ENCODE peak calls at places on chromosomes 5 and 9, in eight cellular contexts. One of them, this sample, is unnamed.

GRCh38 chr5:84411832-84412605 is 27.3 kb upstream of the EDIL3 start:
- DNase-seq in fibroblast of mammary gland: peak; percentile 56
- DNase-seq in body of pancreas: no peak
- DNase-seq in cardiac fibroblast: peak; percentile 9
- DNase-seq in endothelial cell: no peak
- DNase-seq in PC-3: no peak
- DNase-seq in progenitor cell of endocrine pancreas: no peak
- DNase-seq in WTC11: no peak
- DNase-seq in this sample: peak; percentile 84

GRCh38 chr9:4844439-4844838 is 51.7 kb downstream of the RCL1 start:
- DNase-seq in fibroblast of mammary gland: no peak
- DNase-seq in body of pancreas: no peak
- DNase-seq in cardiac fibroblast: no peak
- DNase-seq in endothelial cell: peak; percentile 12
- DNase-seq in PC-3: no peak
- DNase-seq in progenitor cell of endocrine pancreas: no peak
- DNase-seq in WTC11: no peak
- DNase-seq in this sample: no peak

GRCh38 chr5:89081360-89081759 is 198.4 kb upstream of the MEF2C start:
- DNase-seq in fibroblast of mammary gland: no peak
- DNase-seq in body of pancreas: no peak
- DNase-seq in cardiac fibroblast: no peak
- DNase-seq in endothelial cell: no peak
- DNase-seq in PC-3: no peak
- DNase-seq in progenitor cell of endocrine pancreas: no peak
- DNase-seq in WTC11: no peak
- DNase-seq in this sample: no peak

GRCh38 chr5:157431544-157432200 is 28.3 kb upstream of the NIPAL4 start:
- DNase-seq in fibroblast of mammary gland: peak; percentile 73
- DNase-seq in body of pancreas: no peak
- DNase-seq in cardiac fibroblast: peak; percentile 73
- DNase-seq in endothelial cell: no peak
- DNase-seq in PC-3: peak; percentile 90
- DNase-seq in progenitor cell of endocrine pancreas: no peak
- DNase-seq in WTC11: no peak
- DNase-seq in this sample: peak; percentile 82

GRCh38 chr9:93819905-93820304 is 135.2 kb downstream of the BARX1 start:
- DNase-seq in fibroblast of mammary gland: no peak
- DNase-seq in body of pancreas: no peak
- DNase-seq in cardiac fibroblast: no peak
- DNase-seq in endothelial cell: no peak
- DNase-seq in PC-3: no peak
- DNase-seq in progenitor cell of endocrine pancreas: no peak
- DNase-seq in WTC11: no peak
- DNase-seq in this sample: no peak

GRCh38 chr5:56814963-56815656 is at the start of gene MAP3K1:
- DNase-seq in fibroblast of mammary gland: peak; percentile 48
- DNase-seq in body of pancreas: peak; percentile 93
- DNase-seq in cardiac fibroblast: peak; percentile 76
- DNase-seq in endothelial cell: peak; percentile 89
- DNase-seq in PC-3: peak; percentile 76
- DNase-seq in progenitor cell of endocrine pancreas: peak; percentile 79
- DNase-seq in WTC11: peak; percentile 73
- DNase-seq in this sample: peak; percentile 73

GRCh38 chr9:1709347-1709746 is 305.8 kb upstream of the SMARCA2 start:
- DNase-seq in fibroblast of mammary gland: peak; percentile 22
- DNase-seq in body of pancreas: no peak
- DNase-seq in cardiac fibroblast: no peak
- DNase-seq in endothelial cell: no peak
- DNase-seq in PC-3: peak; percentile 38
- DNase-seq in progenitor cell of endocrine pancreas: no peak
- DNase-seq in WTC11: no peak
- DNase-seq in this sample: peak; percentile 45

GRCh38 chr9:98903938-98904560 is 39.7 kb upstream of the COL15A1 start:
- DNase-seq in fibroblast of mammary gland: no peak
- DNase-seq in body of pancreas: no peak
- DNase-seq in cardiac fibroblast: no peak
- DNase-seq in endothelial cell: no peak
- DNase-seq in PC-3: no peak
- DNase-seq in progenitor cell of endocrine pancreas: no peak
- DNase-seq in WTC11: no peak
- DNase-seq in this sample: no peak

GRCh38 chr9:113875917-113876805 is at the start of gene ZNF618:
- DNase-seq in fibroblast of mammary gland: no peak
- DNase-seq in body of pancreas: peak; percentile 40
- DNase-seq in cardiac fibroblast: peak; percentile 44
- DNase-seq in endothelial cell: peak; percentile 55
- DNase-seq in PC-3: peak; percentile 9
- DNase-seq in progenitor cell of endocrine pancreas: peak; percentile 15
- DNase-seq in WTC11: peak; percentile 38
- DNase-seq in this sample: peak; percentile 32

GRCh38 chr9:27117489-27118135 is 8.6 kb downstream of the TEK start:
- DNase-seq in fibroblast of mammary gland: peak; percentile 58
- DNase-seq in body of pancreas: peak; percentile 19
- DNase-seq in cardiac fibroblast: peak; percentile 83
- DNase-seq in endothelial cell: peak; percentile 62
- DNase-seq in PC-3: peak; percentile 89
- DNase-seq in progenitor cell of endocrine pancreas: no peak
- DNase-seq in WTC11: no peak
- DNase-seq in this sample: peak; percentile 93

GRCh38 chr5:107092695-107093094 is 578.0 kb downstream of the EFNA5 start:
- DNase-seq in fibroblast of mammary gland: peak; percentile 12
- DNase-seq in body of pancreas: no peak
- DNase-seq in cardiac fibroblast: no peak
- DNase-seq in endothelial cell: no peak
- DNase-seq in PC-3: peak; percentile 59
- DNase-seq in progenitor cell of endocrine pancreas: no peak
- DNase-seq in WTC11: no peak
- DNase-seq in this sample: peak; percentile 1

GRCh38 chr5:87944553-87945320 is 323.9 kb downstream of the TMEM161B start:
- DNase-seq in fibroblast of mammary gland: no peak
- DNase-seq in body of pancreas: no peak
- DNase-seq in cardiac fibroblast: no peak
- DNase-seq in endothelial cell: peak; percentile 58
- DNase-seq in PC-3: no peak
- DNase-seq in progenitor cell of endocrine pancreas: no peak
- DNase-seq in WTC11: peak; percentile 60
- DNase-seq in this sample: no peak

GRCh38 chr5:76790632-76791290 is 28.1 kb upstream of the F2RL1 start:
- DNase-seq in fibroblast of mammary gland: peak; percentile 100
- DNase-seq in body of pancreas: no peak
- DNase-seq in cardiac fibroblast: peak; percentile 98
- DNase-seq in endothelial cell: peak; percentile 29
- DNase-seq in PC-3: peak; percentile 93
- DNase-seq in progenitor cell of endocrine pancreas: no peak
- DNase-seq in WTC11: no peak
- DNase-seq in this sample: peak; percentile 92

GRCh38 chr5:79025054-79025465 is 40.0 kb upstream of the ARSB start:
- DNase-seq in fibroblast of mammary gland: peak; percentile 65
- DNase-seq in body of pancreas: peak; percentile 73
- DNase-seq in cardiac fibroblast: peak; percentile 80
- DNase-seq in endothelial cell: peak; percentile 76
- DNase-seq in PC-3: peak; percentile 68
- DNase-seq in progenitor cell of endocrine pancreas: peak; percentile 56
- DNase-seq in WTC11: peak; percentile 70
- DNase-seq in this sample: peak; percentile 69

GRCh38 chr9:94911211-94911610 is 184.7 kb downstream of the AOPEP start:
- DNase-seq in fibroblast of mammary gland: no peak
- DNase-seq in body of pancreas: no peak
- DNase-seq in cardiac fibroblast: no peak
- DNase-seq in endothelial cell: no peak
- DNase-seq in PC-3: no peak
- DNase-seq in progenitor cell of endocrine pancreas: no peak
- DNase-seq in WTC11: no peak
- DNase-seq in this sample: no peak

GRCh38 chr5:164048527-164048926 is 543.1 kb downstream of the MAT2B start:
- DNase-seq in fibroblast of mammary gland: peak; percentile 25
- DNase-seq in body of pancreas: no peak
- DNase-seq in cardiac fibroblast: peak; percentile 67
- DNase-seq in endothelial cell: no peak
- DNase-seq in PC-3: peak; percentile 23
- DNase-seq in progenitor cell of endocrine pancreas: no peak
- DNase-seq in WTC11: no peak
- DNase-seq in this sample: peak; percentile 45

GRCh38 chr5:87127956-87128687 is 139.6 kb upstream of the RASA1 start:
- DNase-seq in fibroblast of mammary gland: no peak
- DNase-seq in body of pancreas: no peak
- DNase-seq in cardiac fibroblast: no peak
- DNase-seq in endothelial cell: no peak
- DNase-seq in PC-3: peak; percentile 98
- DNase-seq in progenitor cell of endocrine pancreas: no peak
- DNase-seq in WTC11: no peak
- DNase-seq in this sample: peak; percentile 55

GRCh38 chr5:151757233-151758140 is 944 bp downstream of the ATOX1 start:
- DNase-seq in fibroblast of mammary gland: no peak
- DNase-seq in body of pancreas: no peak
- DNase-seq in cardiac fibroblast: no peak
- DNase-seq in endothelial cell: no peak
- DNase-seq in PC-3: peak; percentile 59
- DNase-seq in progenitor cell of endocrine pancreas: no peak
- DNase-seq in WTC11: no peak
- DNase-seq in this sample: no peak

GRCh38 chr5:17401509-17402290 is 96.3 kb upstream of the TAF11L2 start:
- DNase-seq in fibroblast of mammary gland: no peak
- DNase-seq in body of pancreas: no peak
- DNase-seq in cardiac fibroblast: no peak
- DNase-seq in endothelial cell: no peak
- DNase-seq in PC-3: peak; percentile 44
- DNase-seq in progenitor cell of endocrine pancreas: no peak
- DNase-seq in WTC11: no peak
- DNase-seq in this sample: no peak

GRCh38 chr5:132491368-132492364 is 1.1 kb upstream of the IRF1 start:
- DNase-seq in fibroblast of mammary gland: no peak
- DNase-seq in body of pancreas: peak; percentile 25
- DNase-seq in cardiac fibroblast: no peak
- DNase-seq in endothelial cell: no peak
- DNase-seq in PC-3: no peak
- DNase-seq in progenitor cell of endocrine pancreas: no peak
- DNase-seq in WTC11: peak; percentile 30
- DNase-seq in this sample: peak; percentile 30

GRCh38 chr9:38144421-38144820 is 75.4 kb upstream of the SHB start:
- DNase-seq in fibroblast of mammary gland: peak; percentile 17
- DNase-seq in body of pancreas: no peak
- DNase-seq in cardiac fibroblast: no peak
- DNase-seq in endothelial cell: no peak
- DNase-seq in PC-3: peak; percentile 8
- DNase-seq in progenitor cell of endocrine pancreas: no peak
- DNase-seq in WTC11: no peak
- DNase-seq in this sample: no peak

GRCh38 chr9:6008169-6008979 is 7.0 kb downstream of the RANBP6 start:
- DNase-seq in fibroblast of mammary gland: peak; percentile 99
- DNase-seq in body of pancreas: peak; percentile 96
- DNase-seq in cardiac fibroblast: peak; percentile 99
- DNase-seq in endothelial cell: peak; percentile 89
- DNase-seq in PC-3: peak; percentile 93
- DNase-seq in progenitor cell of endocrine pancreas: peak; percentile 86
- DNase-seq in WTC11: peak; percentile 91
- DNase-seq in this sample: peak; percentile 98

GRCh38 chr9:6007770-6008168 is 7.7 kb downstream of the RANBP6 start:
- DNase-seq in fibroblast of mammary gland: peak; percentile 24
- DNase-seq in body of pancreas: peak; percentile 83
- DNase-seq in cardiac fibroblast: peak; percentile 73
- DNase-seq in endothelial cell: peak; percentile 85
- DNase-seq in PC-3: peak; percentile 49
- DNase-seq in progenitor cell of endocrine pancreas: peak; percentile 81
- DNase-seq in WTC11: peak; percentile 83
- DNase-seq in this sample: peak; percentile 56

GRCh38 chr9:6006968-6007769 is 8.3 kb downstream of the RANBP6 start:
- DNase-seq in fibroblast of mammary gland: peak; percentile 83
- DNase-seq in body of pancreas: peak; percentile 85
- DNase-seq in cardiac fibroblast: peak; percentile 85
- DNase-seq in endothelial cell: peak; percentile 80
- DNase-seq in PC-3: peak; percentile 86
- DNase-seq in progenitor cell of endocrine pancreas: peak; percentile 62
- DNase-seq in WTC11: peak; percentile 96
- DNase-seq in this sample: peak; percentile 94
- TF ChIP-seq CTCF in fibroblast of mammary gland: no peak
- TF ChIP-seq CTCF in body of pancreas: no peak
- TF ChIP-seq CTCF in cardiac fibroblast: no peak
- TF ChIP-seq CTCF in endothelial cell: no peak
- TF ChIP-seq CTCF in PC-3: no peak
- TF ChIP-seq CTCF in progenitor cell of endocrine pancreas: no peak
- TF ChIP-seq CTCF in WTC11: no peak
- TF ChIP-seq CTCF in this sample: no peak

GRCh38 chr9:122159026-122159924 is at the start of the genes MORN5 and NDUFA8:
- DNase-seq in fibroblast of mammary gland: peak; percentile 94
- DNase-seq in body of pancreas: peak; percentile 98
- DNase-seq in cardiac fibroblast: peak; percentile 98
- DNase-seq in endothelial cell: peak; percentile 99
- DNase-seq in PC-3: peak; percentile 94
- DNase-seq in progenitor cell of endocrine pancreas: peak; percentile 97
- DNase-seq in WTC11: peak; percentile 99
- DNase-seq in this sample: peak; percentile 95
- TF ChIP-seq CTCF in fibroblast of mammary gland: no peak
- TF ChIP-seq CTCF in body of pancreas: peak; percentile 46
- TF ChIP-seq CTCF in cardiac fibroblast: peak; percentile 23
- TF ChIP-seq CTCF in endothelial cell: no peak
- TF ChIP-seq CTCF in PC-3: no peak
- TF ChIP-seq CTCF in progenitor cell of endocrine pancreas: no peak
- TF ChIP-seq CTCF in WTC11: no peak
- TF ChIP-seq CTCF in this sample: no peak

DNA sequence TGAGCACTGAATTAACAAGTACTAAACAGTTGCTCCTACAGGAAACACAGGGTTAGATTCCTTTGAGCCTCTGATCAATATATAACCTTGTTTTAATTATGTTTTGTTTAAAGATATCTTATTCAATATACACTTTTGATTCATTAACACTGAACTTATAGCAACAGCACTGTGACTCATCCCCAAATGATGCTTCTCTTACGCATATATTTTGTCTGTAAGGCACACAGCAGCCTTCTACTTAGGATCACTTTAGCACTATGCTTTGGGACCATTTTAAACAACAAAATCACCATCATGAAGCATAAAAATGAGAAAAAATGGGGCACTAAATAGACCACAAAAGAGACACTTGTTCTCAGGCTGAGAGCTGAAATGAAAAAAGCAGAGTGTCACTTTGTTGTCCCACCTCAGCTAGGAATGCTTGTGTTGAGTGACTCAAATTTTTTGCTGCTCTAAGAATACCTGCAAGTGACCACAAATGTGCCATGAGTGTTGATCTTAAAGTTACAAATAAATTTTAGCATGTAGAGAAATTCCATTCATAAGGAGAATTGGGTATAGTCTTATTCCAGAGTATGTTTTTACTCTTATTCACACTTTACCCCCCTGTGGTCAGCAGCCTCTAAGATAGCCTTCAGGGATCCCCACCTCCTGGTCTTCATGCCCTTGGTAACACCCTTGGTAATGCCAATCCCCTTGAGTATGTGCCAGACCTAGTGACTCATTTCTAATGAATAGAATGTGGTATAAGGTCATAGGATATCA is 252.7 kb upstream of the IL12B start:
- DNase-seq in fibroblast of mammary gland: peak; percentile 69
- DNase-seq in body of pancreas: no peak
- DNase-seq in cardiac fibroblast: peak; percentile 11
- DNase-seq in endothelial cell: no peak
- DNase-seq in PC-3: peak; percentile 73
- DNase-seq in progenitor cell of endocrine pancreas: no peak
- DNase-seq in WTC11: no peak
- DNase-seq in this sample: peak; percentile 75
- TF ChIP-seq CTCF in fibroblast of mammary gland: no peak
- TF ChIP-seq CTCF in body of pancreas: no peak
- TF ChIP-seq CTCF in cardiac fibroblast: no peak
- TF ChIP-seq CTCF in endothelial cell: no peak
- TF ChIP-seq CTCF in PC-3: no peak
- TF ChIP-seq CTCF in progenitor cell of endocrine pancreas: no peak
- TF ChIP-seq CTCF in WTC11: no peak
- TF ChIP-seq CTCF in this sample: no peak

GRCh38 chr9:136133191-136133958 is 14.7 kb upstream of the TMEM250 start:
- DNase-seq in fibroblast of mammary gland: no peak
- DNase-seq in body of pancreas: no peak
- DNase-seq in cardiac fibroblast: peak; percentile 27
- DNase-seq in endothelial cell: peak; percentile 72
- DNase-seq in PC-3: no peak
- DNase-seq in progenitor cell of endocrine pancreas: peak; percentile 64
- DNase-seq in WTC11: peak; percentile 79
- DNase-seq in this sample: no peak
- TF ChIP-seq CTCF in fibroblast of mammary gland: peak; percentile 12
- TF ChIP-seq CTCF in body of pancreas: peak; percentile 53
- TF ChIP-seq CTCF in cardiac fibroblast: peak; percentile 15
- TF ChIP-seq CTCF in endothelial cell: peak; percentile 37
- TF ChIP-seq CTCF in PC-3: peak; percentile 44
- TF ChIP-seq CTCF in progenitor cell of endocrine pancreas: peak; percentile 64
- TF ChIP-seq CTCF in WTC11: no peak
- TF ChIP-seq CTCF in this sample: peak; percentile 34